ENCODE peak calls at places on chromosome 16, in six cellular contexts. M is fibroblast of the aortic adventitia, V is foreskin fibroblast, Z is BJ, J is upper lobe of left lung, G is Panc1. F is an unnamed sample.

GRCh38 chr16:84177740-84178070 is 9.2 kb downstream of the TAF1C start:
- DNase-seq in J (no peak), G (no peak), V (peak), M (peak), Z (no peak), F (peak)

GRCh38 chr16:51538707-51539604 is 387.9 kb upstream of the SALL1 start:
- DNase-seq in V (peak), J (no peak), Z (peak), G (peak), M (peak), F (peak)

GRCh38 chr16:48441863-48442279 is 56.7 kb upstream of the SIAH1 start:
- DNase-seq in V (no peak), J (no peak), M (no peak), G (no peak), Z (no peak), F (no peak)

GRCh38 chr16:85220125-85220839 is 108.0 kb upstream of the CIBAR2 start:
- DNase-seq in M (peak), Z (peak), V (peak), G (no peak), J (peak), F (peak)

GRCh38 chr16:71927383-71927782 is 32.1 kb downstream of the IST1 start:
- DNase-seq in V (peak), M (peak), J (no peak), Z (peak), G (no peak), F (peak)

GRCh38 chr16:68265078-68265925 is 976 bp downstream of the SLC7A6 start:
- DNase-seq in J (peak), G (no peak), M (peak), V (peak), Z (peak), F (peak)

GRCh38 chr16:82344157-82344556 is 174.1 kb upstream of the MPHOSPH6 start:
- DNase-seq in J (no peak), V (no peak), M (no peak), Z (no peak), G (no peak), F (no peak)

GRCh38 chr16:16861546-16861945 is 482.6 kb downstream of the NPIPA7 start:
- DNase-seq in Z (no peak), V (peak), J (peak), M (peak), G (peak), F (peak)

GRCh38 chr16:51637744-51638100 is 486.7 kb upstream of the SALL1 start:
- DNase-seq in M (peak), G (no peak), J (no peak), Z (no peak), V (no peak), F (peak)

GRCh38 chr16:1296688-1297412 is 12.6 kb upstream of the UBE2I start:
- DNase-seq in G (peak), V (peak), J (no peak), M (peak), Z (peak), F (no peak)

GRCh38 chr16:53745126-53745525 is 41.2 kb downstream of the FTO start:
- DNase-seq in M (peak), J (no peak), V (peak), Z (peak), G (no peak), F (peak)

GRCh38 chr16:67404740-67405226 is 11.5 kb upstream of the TPPP3 start:
- DNase-seq in M (no peak), G (no peak), Z (no peak), V (no peak), J (peak), F (no peak)

GRCh38 chr16:78703951-78704350 is 604.5 kb downstream of the WWOX start:
- DNase-seq in V (peak), G (no peak), J (no peak), M (no peak), Z (no peak), F (no peak)

GRCh38 chr16:79563919-79564318 is 36.6 kb downstream of the MAF start:
- DNase-seq in Z (no peak), M (no peak), G (no peak), J (no peak), V (no peak), F (no peak)

GRCh38 chr16:23148513-23149266 is 562 bp downstream of the USP31 start:
- DNase-seq in J (peak), Z (no peak), M (peak), G (no peak), V (peak), F (peak)

GRCh38 chr16:89145406-89146161 is 26.0 kb upstream of the CDH15 start:
- DNase-seq in M (no peak), V (no peak), Z (no peak), J (no peak), G (no peak), F (no peak)

GRCh38 chr16:85473909-85474640 is 139.0 kb upstream of the GSE1 start:
- DNase-seq in Z (no peak), V (peak), M (no peak), J (no peak), G (no peak), F (no peak)

GRCh38 chr16:58024673-58025350 is 742 bp upstream of the MMP15 start:
- DNase-seq in V (peak), J (peak), Z (no peak), G (no peak), M (no peak), F (no peak)

GRCh38 chr16:77555781-77556180 is 120.9 kb upstream of the ADAMTS18 start:
- DNase-seq in J (no peak), G (no peak), M (no peak), Z (no peak), V (no peak), F (no peak)

GRCh38 chr16:63323055-63323454 is 1286.8 kb upstream of the CDH8 start:
- DNase-seq in Z (no peak), J (no peak), M (no peak), V (no peak), G (no peak), F (peak)

GRCh38 chr16:14088155-14088753 is 17.1 kb downstream of the MRTFB start:
- DNase-seq in V (peak), G (no peak), Z (no peak), J (no peak), M (no peak), F (peak)

GRCh38 chr16:89561195-89562026 is 929 bp downstream of the RPL13 start:
- DNase-seq in V (no peak), Z (no peak), G (no peak), J (no peak), M (no peak), F (no peak)

GRCh38 chr16:53356478-53357207 is 77.6 kb upstream of the RBL2 start:
- DNase-seq in G (no peak), J (no peak), M (no peak), V (no peak), Z (no peak), F (no peak)

GRCh38 chr16:46972971-46973456 is 460 bp downstream of the DNAJA2 start:
- DNase-seq in M (no peak), V (peak), J (peak), Z (no peak), G (no peak), F (no peak)

GRCh38 chr16:80680046-80680445 is 124.4 kb downstream of the CDYL2 start:
- DNase-seq in Z (no peak), M (no peak), V (no peak), J (no peak), G (no peak), F (no peak)

GRCh38 chr16:54126907-54127306 is 159.7 kb downstream of the IRX3 start:
- DNase-seq in V (no peak), G (no peak), Z (no peak), M (no peak), J (no peak), F (no peak)

GRCh38 chr16:20784204-20784603 is 20.4 kb downstream of the ACSM3 start:
- DNase-seq in V (no peak), M (no peak), G (no peak), Z (no peak), J (no peak), F (no peak)

GRCh38 chr16:68420366-68420765 is 27.9 kb downstream of the SMPD3 start:
- DNase-seq in J (no peak), V (no peak), M (no peak), Z (no peak), G (no peak), F (no peak)

GRCh38 chr16:67552476-67552875 is 9.8 kb upstream of the CTCF start:
- DNase-seq in M (no peak), J (no peak), Z (no peak), V (no peak), G (no peak), F (no peak)

GRCh38 chr16:51951668-51952298 is 595.2 kb downstream of the TOX3 start:
- DNase-seq in V (no peak), G (no peak), J (no peak), Z (no peak), M (no peak), F (no peak)

GRCh38 chr16:71479420-71479819 is 9.7 kb downstream of the ZNF19 start:
- DNase-seq in M (peak), G (no peak), J (no peak), V (peak), Z (no peak), F (peak)

GRCh38 chr16:7344806-7345416 is 12.3 kb downstream of the RBFOX1 start:
- DNase-seq in M (no peak), G (no peak), J (no peak), Z (no peak), V (no peak), F (no peak)

GRCh38 chr16:54968769-54969168 is 38.1 kb downstream of the IRX5 start:
- DNase-seq in V (no peak), G (no peak), M (no peak), Z (no peak), J (no peak), F (no peak)

GRCh38 chr16:86432691-86433090 is 77.6 kb upstream of the FOXF1 start:
- DNase-seq in G (no peak), M (peak), V (no peak), Z (no peak), J (no peak), F (no peak)

GRCh38 chr16:76176153-76176552 is 101.0 kb upstream of the CNTNAP4 start:
- DNase-seq in G (no peak), V (no peak), M (no peak), Z (no peak), J (no peak), F (no peak)

GRCh38 chr16:31375231-31375630 is 17.9 kb upstream of the ITGAD start:
- DNase-seq in M (no peak), G (no peak), Z (no peak), V (no peak), J (no peak), F (no peak)

GRCh38 chr16:1428511-1428910 is 2.4 kb upstream of the PERCC1 start:
- DNase-seq in J (no peak), V (peak), G (no peak), Z (no peak), M (peak), F (peak)

GRCh38 chr16:66274335-66275110 is 92.0 kb upstream of the CDH5 start:
- DNase-seq in J (no peak), V (peak), M (peak), Z (no peak), G (no peak), F (peak)
- TF ChIP-seq CTCF in J (peak), V (peak), M (peak), Z (peak), G (peak), F (peak)

DNA sequence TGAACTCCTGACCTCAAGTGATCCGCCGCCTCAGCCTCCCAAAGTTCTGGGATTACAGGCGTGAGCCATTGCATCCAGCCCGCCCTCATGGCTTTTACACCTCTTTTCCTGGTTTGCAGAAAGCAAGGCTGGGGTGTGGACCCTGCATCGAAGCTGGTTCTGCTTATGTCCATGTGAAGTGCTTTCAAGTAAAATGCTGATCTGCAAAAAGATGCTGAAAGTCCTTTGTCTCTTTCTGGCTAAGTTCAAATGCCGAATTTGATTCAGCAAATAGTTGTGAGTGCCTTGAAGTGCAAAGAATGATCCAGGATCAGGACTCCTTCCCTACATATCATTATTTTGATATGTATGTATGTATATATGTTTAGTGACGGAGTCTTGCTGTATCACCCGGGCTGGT is 17.1 kb downstream of the NAA60 start:
- DNase-seq in Z (no peak), M (no peak), G (no peak), J (no peak), V (no peak), F (no peak)
- H3K4me3 ChIP-seq in Z (no peak), M (no peak), G (no peak), J (no peak), V (no peak), F (no peak)

GRCh38 chr16:10930755-10931093 is 11.5 kb downstream of the DEXI start:
- DNase-seq in J (no peak), Z (no peak), G (no peak), M (no peak), V (no peak), F (no peak)
- TF ChIP-seq CTCF in J (no peak), Z (no peak), G (no peak), M (no peak), V (no peak), F (no peak)

GRCh38 chr16:2459647-2460390 is at the start of gene TEDC2:
- DNase-seq in V (peak), M (peak), Z (peak), G (peak), J (peak), F (peak)
- H3K4me3 ChIP-seq in V (peak), M (peak), Z (peak), G (peak), J (peak), F (peak)

GRCh38 chr16:87959391-87959968 is 8.2 kb downstream of the BANP start:
- DNase-seq in M (no peak), G (no peak), Z (no peak), J (no peak), V (no peak), F (no peak)
- TF ChIP-seq CTCF in M (no peak), G (no peak), Z (no peak), J (no peak), V (no peak), F (no peak)

GRCh38 chr16:50282010-50282538 is 15.7 kb downstream of the ADCY7 start:
- DNase-seq in M (peak), J (peak), G (no peak), Z (no peak), V (no peak), F (peak)
- H3K4me3 ChIP-seq in M (no peak), J (peak), G (no peak), Z (no peak), V (no peak), F (no peak)

DNA sequence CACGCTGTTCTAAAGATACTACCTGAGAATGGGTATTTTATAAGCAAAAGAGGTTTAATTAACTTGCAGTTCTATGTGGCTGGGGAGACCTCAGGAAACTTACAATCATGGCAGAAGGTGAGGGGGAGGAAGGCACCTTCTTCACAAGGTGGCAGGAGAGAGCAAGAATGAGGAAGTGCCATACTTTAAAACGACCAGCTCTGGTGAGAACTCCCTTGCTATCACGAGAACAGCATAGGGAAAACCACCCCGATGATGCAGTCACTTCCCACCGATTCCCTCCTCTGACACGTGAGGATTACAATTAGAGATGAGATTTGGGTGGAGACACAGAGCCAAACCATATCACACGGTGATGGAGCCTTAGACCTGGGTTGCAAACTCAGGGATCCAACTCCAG is 317.5 kb upstream of the EEF2KMT start:
- DNase-seq in J (no peak), Z (no peak), G (no peak), M (no peak), V (no peak), F (no peak)
- TF ChIP-seq CTCF in J (no peak), Z (no peak), G (no peak), M (no peak), V (no peak), F (no peak)

GRCh38 chr16:64412578-64413280 is 709.1 kb downstream of the CDH11 start:
- DNase-seq in J (no peak), Z (no peak), M (peak), V (peak), G (no peak), F (peak)

GRCh38 chr16:64421515-64421914 is 700.3 kb downstream of the CDH11 start:
- DNase-seq in V (no peak), M (no peak), Z (no peak), G (no peak), J (no peak), F (no peak)

GRCh38 chr16:64419832-64420231 is 702.0 kb downstream of the CDH11 start:
- DNase-seq in J (no peak), M (no peak), Z (no peak), G (no peak), V (no peak), F (no peak)

GRCh38 chr16:64417711-64418227 is 704.1 kb downstream of the CDH11 start:
- DNase-seq in J (no peak), Z (peak), G (no peak), M (peak), V (peak), F (peak)

GRCh38 chr16:64416232-64417010 is 705.4 kb downstream of the CDH11 start:
- DNase-seq in Z (peak), G (no peak), J (no peak), V (peak), M (peak), F (peak)
- H3K4me3 ChIP-seq in Z (peak), G (peak), J (peak), V (peak), M (peak), F (no peak)

DNA sequence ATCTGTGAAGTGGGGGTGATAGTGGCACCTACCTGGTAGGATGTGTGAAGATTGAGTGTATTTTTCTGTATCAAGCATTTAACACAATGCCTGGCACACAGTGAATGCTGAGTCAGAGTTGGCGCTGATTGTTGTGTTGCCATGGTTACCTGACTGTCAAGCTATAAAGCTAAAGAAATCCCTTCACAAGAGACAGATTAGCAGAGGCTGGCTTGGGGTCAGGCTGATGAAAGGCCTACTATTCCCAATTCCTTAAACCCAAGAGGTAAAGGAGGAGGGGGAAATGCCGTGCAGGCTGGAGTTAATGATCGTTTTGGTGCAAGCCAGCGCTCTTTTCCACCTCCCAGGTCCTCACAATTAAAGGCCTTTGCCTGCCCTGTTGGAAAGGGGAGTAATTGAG is 5.9 kb downstream of the CLEC19A start:
- DNase-seq in G (no peak), M (peak), Z (no peak), J (no peak), V (no peak), F (peak)
- TF ChIP-seq CTCF in G (no peak), M (no peak), Z (no peak), J (no peak), V (no peak), F (no peak)

GRCh38 chr16:275786-276232 is at the start of gene RGS11:
- DNase-seq in J (no peak), V (no peak), Z (no peak), G (no peak), M (no peak), F (no peak)
- H3K4me3 ChIP-seq in J (peak), V (peak), Z (peak), G (peak), M (peak), F (peak)

F was measured in fibroblast of pulmonary artery.